ENCODE peak calls at places on chromosomes 6 and 20, in four cellular contexts. S is AG10803, Z is B cell, Y is ACHN. B is an unnamed sample.

GRCh38 chr6:35231563-35231962 is 17.8 kb downstream of the SCUBE3 start:
- DNase-seq in Z (no peak), Y (no peak), S (no peak), B (no peak)

GRCh38 chr6:27188885-27189418 is 58.5 kb upstream of the PRSS16 start:
- DNase-seq in Z (peak; percentile 54), S (peak; percentile 74), Y (peak; percentile 82), B (peak; percentile 61)

GRCh38 chr6:38973178-38974057 is 75.2 kb upstream of the GLP1R start:
- DNase-seq in S (peak; percentile 66), Y (peak; percentile 63), Z (no peak), B (peak; percentile 54)

GRCh38 chr6:72552938-72553337 is 68.9 kb upstream of the KCNQ5 start:
- DNase-seq in Z (no peak), S (peak; percentile 74), Y (no peak), B (no peak)

GRCh38 chr6:135170849-135171248 is 10.3 kb upstream of the MYB start:
- DNase-seq in Z (no peak), S (no peak), Y (no peak), B (no peak)

GRCh38 chr6:168916576-168917207 is 337.0 kb downstream of the THBS2 start:
- DNase-seq in Y (no peak), Z (no peak), S (peak; percentile 82), B (no peak)

GRCh38 chr20:22944062-22944461 is 91.0 kb upstream of the SSTR4 start:
- DNase-seq in Y (no peak), S (no peak), Z (no peak), B (no peak)

GRCh38 chr6:1015819-1016218 is 296.1 kb upstream of the FOXQ1 start:
- DNase-seq in Z (no peak), S (peak; percentile 14), Y (peak; percentile 28), B (no peak)

GRCh38 chr20:2335096-2335495 is 39.3 kb downstream of the TGM3 start:
- DNase-seq in S (no peak), Y (no peak), Z (no peak), B (no peak)

GRCh38 chr6:30044630-30045029 is 16.4 kb upstream of the POLR1H start:
- DNase-seq in S (peak; percentile 64), Y (no peak), Z (no peak), B (no peak)

B was measured in GM20000.